ENCODE peak calls at places on chromosomes 1 and 21, in five cellular contexts. I is foreskin fibroblast; Y is HFFc6; X is T-cell; G is naive thymus-derived CD8-positive, alpha-beta T cell. U is an unnamed sample.

GRCh38 chr1:110443393-110443918 is 7.5 kb upstream of the PROK1 start:
- DNase-seq in I (no peak), Y (no peak), X (no peak), G (no peak), U (no peak)

GRCh38 chr1:26743426-26744059 is 44.2 kb upstream of the PIGV start:
- DNase-seq in I (no peak), Y (no peak), X (no peak), G (no peak), U (no peak)

GRCh38 chr1:12078938-12079861 is 16.1 kb downstream of the TNFRSF8 start:
- DNase-seq in I (peak; percentile 55), Y (peak; percentile 25), X (no peak), G (no peak), U (no peak)

GRCh38 chr1:3880429-3881190 is 19.5 kb downstream of the C1orf174 start:
- DNase-seq in I (no peak), Y (no peak), X (no peak), G (no peak), U (no peak)

GRCh38 chr1:199113265-199113869 is 474.5 kb downstream of the PTPRC start:
- DNase-seq in I (peak; percentile 75), Y (peak; percentile 47), X (peak; percentile 39), G (peak; percentile 57), U (peak; percentile 47)

GRCh38 chr1:76577818-76578185 is 289.5 kb upstream of the ST6GALNAC5 start:
- DNase-seq in I (no peak), Y (no peak), X (no peak), G (no peak), U (no peak)

GRCh38 chr1:180936110-180937011 is 23.7 kb downstream of the KIAA1614 start:
- DNase-seq in I (no peak), Y (no peak), X (no peak), G (no peak), U (no peak)

GRCh38 chr21:39633770-39634181 is 21.0 kb downstream of the B3GALT5 start:
- DNase-seq in I (peak; percentile 96), Y (peak; percentile 98), X (no peak), G (no peak), U (no peak)

GRCh38 chr1:109878531-109878930 is 32.1 kb upstream of the CSF1 start:
- DNase-seq in I (no peak), Y (no peak), X (no peak), G (no peak), U (no peak)

GRCh38 chr1:214678386-214678785 is 75.4 kb downstream of the CENPF start:
- DNase-seq in I (peak; percentile 56), Y (no peak), X (no peak), G (no peak), U (no peak)

GRCh38 chr1:235127774-235128452 is 724 bp downstream of the TOMM20 start:
- DNase-seq in I (no peak), Y (no peak), X (no peak), G (no peak), U (no peak)

GRCh38 chr1:178774263-178774662 is 49.2 kb downstream of the RALGPS2 start:
- DNase-seq in I (peak; percentile 37), Y (no peak), X (no peak), G (peak; percentile 15), U (no peak)

GRCh38 chr1:89213347-89213746 is 14.6 kb upstream of the GBP4 start:
- DNase-seq in I (no peak), Y (no peak), X (no peak), G (no peak), U (no peak)

GRCh38 chr1:43711524-43712386 is 4.4 kb downstream of the ST3GAL3 start:
- DNase-seq in I (peak; percentile 85), Y (peak; percentile 72), X (no peak), G (no peak), U (no peak)

U was measured in activated CD8-positive, alpha-beta memory T cell treated with anti-CD3 and anti-CD28 coated beads for 4 hours.